ENCODE peak calls at places on chromosome 3, in six cellular contexts. One of them, this sample, is unnamed.
A peak's percentile ranks its signal among the peaks of the same experiment; 100 is the strongest.

GRCh38 chr3:136956994-136957393 is 789 bp upstream of the IL20RB start:
- DNase-seq in esophagus squamous epithelium: no peak
- DNase-seq in naive thymus-derived CD4-positive, alpha-beta T cell: no peak
- DNase-seq in IMR-90: no peak
- DNase-seq in testis: no peak
- DNase-seq in astrocyte: no peak
- DNase-seq in this sample: no peak

GRCh38 chr3:177842743-177843734 is 645.8 kb upstream of the TBL1XR1 start:
- DNase-seq in esophagus squamous epithelium: no peak
- DNase-seq in testis: no peak
- DNase-seq in naive thymus-derived CD4-positive, alpha-beta T cell: no peak
- DNase-seq in astrocyte: no peak
- DNase-seq in IMR-90: no peak
- DNase-seq in this sample: no peak

GRCh38 chr3:50481992-50482391 is 21.4 kb downstream of the CACNA2D2 start:
- DNase-seq in testis: no peak
- DNase-seq in naive thymus-derived CD4-positive, alpha-beta T cell: no peak
- DNase-seq in esophagus squamous epithelium: no peak
- DNase-seq in IMR-90: no peak
- DNase-seq in astrocyte: no peak
- DNase-seq in this sample: peak; percentile 66

GRCh38 chr3:8845641-8846040 is 76.2 kb upstream of the OXTR start:
- DNase-seq in IMR-90: peak; percentile 72
- DNase-seq in testis: no peak
- DNase-seq in astrocyte: peak; percentile 69
- DNase-seq in esophagus squamous epithelium: no peak
- DNase-seq in naive thymus-derived CD4-positive, alpha-beta T cell: no peak
- DNase-seq in this sample: peak; percentile 24

GRCh38 chr3:9787714-9788113 is 4.6 kb downstream of the TADA3 start:
- DNase-seq in testis: no peak
- DNase-seq in naive thymus-derived CD4-positive, alpha-beta T cell: no peak
- DNase-seq in astrocyte: peak; percentile 37
- DNase-seq in esophagus squamous epithelium: no peak
- DNase-seq in IMR-90: peak; percentile 55
- DNase-seq in this sample: no peak

GRCh38 chr3:16888785-16889607 is 4.2 kb downstream of the PLCL2 start:
- DNase-seq in esophagus squamous epithelium: no peak
- DNase-seq in testis: no peak
- DNase-seq in naive thymus-derived CD4-positive, alpha-beta T cell: peak; percentile 48
- DNase-seq in IMR-90: no peak
- DNase-seq in astrocyte: no peak
- DNase-seq in this sample: no peak

GRCh38 chr3:197835509-197835908 is 44.5 kb downstream of the LRCH3 start:
- DNase-seq in naive thymus-derived CD4-positive, alpha-beta T cell: no peak
- DNase-seq in esophagus squamous epithelium: no peak
- DNase-seq in IMR-90: no peak
- DNase-seq in testis: no peak
- DNase-seq in astrocyte: no peak
- DNase-seq in this sample: no peak

GRCh38 chr3:196502775-196503181 is 790 bp downstream of the RNF168 start:
- DNase-seq in testis: peak; percentile 68
- DNase-seq in naive thymus-derived CD4-positive, alpha-beta T cell: peak; percentile 74
- DNase-seq in astrocyte: peak; percentile 88
- DNase-seq in IMR-90: peak; percentile 92
- DNase-seq in esophagus squamous epithelium: no peak
- DNase-seq in this sample: peak; percentile 54

GRCh38 chr3:176741648-176742047 is 455.6 kb downstream of the TBL1XR1 start:
- DNase-seq in IMR-90: peak; percentile 24
- DNase-seq in naive thymus-derived CD4-positive, alpha-beta T cell: no peak
- DNase-seq in astrocyte: no peak
- DNase-seq in testis: no peak
- DNase-seq in esophagus squamous epithelium: no peak
- DNase-seq in this sample: no peak

GRCh38 chr3:122493296-122493695 is 21.4 kb downstream of the KPNA1 start:
- DNase-seq in testis: no peak
- DNase-seq in esophagus squamous epithelium: no peak
- DNase-seq in astrocyte: peak; percentile 83
- DNase-seq in naive thymus-derived CD4-positive, alpha-beta T cell: no peak
- DNase-seq in IMR-90: peak; percentile 47
- DNase-seq in this sample: no peak

GRCh38 chr3:169430687-169431404 is 232.7 kb downstream of the MECOM start:
- DNase-seq in esophagus squamous epithelium: no peak
- DNase-seq in testis: no peak
- DNase-seq in naive thymus-derived CD4-positive, alpha-beta T cell: no peak
- DNase-seq in IMR-90: peak; percentile 19
- DNase-seq in astrocyte: peak; percentile 62
- DNase-seq in this sample: no peak

GRCh38 chr3:134708025-134708597 is 57.3 kb upstream of the KY start:
- DNase-seq in naive thymus-derived CD4-positive, alpha-beta T cell: no peak
- DNase-seq in esophagus squamous epithelium: no peak
- DNase-seq in astrocyte: peak; percentile 14
- DNase-seq in IMR-90: peak; percentile 26
- DNase-seq in testis: no peak
- DNase-seq in this sample: no peak

GRCh38 chr3:58963928-58964497 is 85.8 kb downstream of the CFAP20DC start:
- DNase-seq in IMR-90: peak; percentile 20
- DNase-seq in esophagus squamous epithelium: no peak
- DNase-seq in testis: no peak
- DNase-seq in astrocyte: no peak
- DNase-seq in naive thymus-derived CD4-positive, alpha-beta T cell: no peak
- DNase-seq in this sample: no peak

GRCh38 chr3:183270344-183270743 is 17.3 kb downstream of the B3GNT5 start:
- DNase-seq in naive thymus-derived CD4-positive, alpha-beta T cell: no peak
- DNase-seq in esophagus squamous epithelium: no peak
- DNase-seq in astrocyte: no peak
- DNase-seq in IMR-90: no peak
- DNase-seq in testis: no peak
- DNase-seq in this sample: no peak

GRCh38 chr3:186844908-186845307 is 2.4 kb downstream of the ADIPOQ start:
- DNase-seq in testis: no peak
- DNase-seq in astrocyte: no peak
- DNase-seq in IMR-90: no peak
- DNase-seq in naive thymus-derived CD4-positive, alpha-beta T cell: no peak
- DNase-seq in esophagus squamous epithelium: no peak
- DNase-seq in this sample: peak; percentile 19

GRCh38 chr3:12752803-12753202 is 6.3 kb downstream of the TMEM40 start:
- DNase-seq in astrocyte: no peak
- DNase-seq in esophagus squamous epithelium: no peak
- DNase-seq in naive thymus-derived CD4-positive, alpha-beta T cell: no peak
- DNase-seq in IMR-90: peak; percentile 24
- DNase-seq in testis: no peak
- DNase-seq in this sample: no peak

GRCh38 chr3:172612871-172613678 is 89.8 kb upstream of the TNFSF10 start:
- DNase-seq in astrocyte: no peak
- DNase-seq in IMR-90: no peak
- DNase-seq in testis: no peak
- DNase-seq in esophagus squamous epithelium: no peak
- DNase-seq in naive thymus-derived CD4-positive, alpha-beta T cell: no peak
- DNase-seq in this sample: no peak

GRCh38 chr3:60513241-60513640 is 738.0 kb downstream of the FHIT start:
- DNase-seq in testis: no peak
- DNase-seq in esophagus squamous epithelium: no peak
- DNase-seq in IMR-90: no peak
- DNase-seq in naive thymus-derived CD4-positive, alpha-beta T cell: no peak
- DNase-seq in astrocyte: no peak
- DNase-seq in this sample: no peak

GRCh38 chr3:195753609-195754008 is 32.8 kb downstream of the MUC20 start:
- DNase-seq in esophagus squamous epithelium: no peak
- DNase-seq in astrocyte: no peak
- DNase-seq in IMR-90: no peak
- DNase-seq in naive thymus-derived CD4-positive, alpha-beta T cell: no peak
- DNase-seq in testis: no peak
- DNase-seq in this sample: no peak

GRCh38 chr3:130276203-130276803 is 69.2 kb upstream of the COL6A5 start:
- DNase-seq in astrocyte: peak; percentile 24
- DNase-seq in IMR-90: peak; percentile 61
- DNase-seq in naive thymus-derived CD4-positive, alpha-beta T cell: no peak
- DNase-seq in esophagus squamous epithelium: no peak
- DNase-seq in testis: peak; percentile 47
- DNase-seq in this sample: peak; percentile 51

GRCh38 chr3:126474498-126475410 is 937 bp downstream of the ZXDC start:
- DNase-seq in IMR-90: peak; percentile 35
- DNase-seq in testis: peak; percentile 49
- DNase-seq in esophagus squamous epithelium: peak; percentile 22
- DNase-seq in naive thymus-derived CD4-positive, alpha-beta T cell: peak; percentile 35
- DNase-seq in astrocyte: peak; percentile 34
- DNase-seq in this sample: peak; percentile 81

GRCh38 chr3:184739594-184740505 is 28.0 kb upstream of the MAGEF1 start:
- DNase-seq in testis: no peak
- DNase-seq in naive thymus-derived CD4-positive, alpha-beta T cell: no peak
- DNase-seq in IMR-90: no peak
- DNase-seq in astrocyte: no peak
- DNase-seq in esophagus squamous epithelium: no peak
- DNase-seq in this sample: peak; percentile 3

GRCh38 chr3:14379842-14380241 is 22.6 kb upstream of the SLC6A6 start:
- DNase-seq in testis: no peak
- DNase-seq in esophagus squamous epithelium: no peak
- DNase-seq in naive thymus-derived CD4-positive, alpha-beta T cell: no peak
- DNase-seq in astrocyte: no peak
- DNase-seq in IMR-90: no peak
- DNase-seq in this sample: no peak

GRCh38 chr3:176867681-176868663 is 329.3 kb downstream of the TBL1XR1 start:
- DNase-seq in esophagus squamous epithelium: no peak
- DNase-seq in astrocyte: no peak
- DNase-seq in testis: no peak
- DNase-seq in IMR-90: no peak
- DNase-seq in naive thymus-derived CD4-positive, alpha-beta T cell: no peak
- DNase-seq in this sample: no peak

GRCh38 chr3:59192473-59192872 is 142.6 kb upstream of the CFAP20DC start:
- DNase-seq in naive thymus-derived CD4-positive, alpha-beta T cell: no peak
- DNase-seq in testis: no peak
- DNase-seq in astrocyte: peak; percentile 93
- DNase-seq in esophagus squamous epithelium: no peak
- DNase-seq in IMR-90: peak; percentile 87
- DNase-seq in this sample: no peak

GRCh38 chr3:120841264-120841663 is 66.7 kb upstream of the STXBP5L start:
- DNase-seq in naive thymus-derived CD4-positive, alpha-beta T cell: no peak
- DNase-seq in testis: no peak
- DNase-seq in astrocyte: no peak
- DNase-seq in IMR-90: no peak
- DNase-seq in esophagus squamous epithelium: no peak
- DNase-seq in this sample: no peak

GRCh38 chr3:193742628-193743027 is 149.6 kb downstream of the OPA1 start:
- DNase-seq in IMR-90: no peak
- DNase-seq in naive thymus-derived CD4-positive, alpha-beta T cell: no peak
- DNase-seq in testis: no peak
- DNase-seq in astrocyte: no peak
- DNase-seq in esophagus squamous epithelium: no peak
- DNase-seq in this sample: no peak

GRCh38 chr3:30188713-30189112 is 417.7 kb upstream of the TGFBR2 start:
- DNase-seq in testis: no peak
- DNase-seq in naive thymus-derived CD4-positive, alpha-beta T cell: no peak
- DNase-seq in astrocyte: peak; percentile 32
- DNase-seq in esophagus squamous epithelium: no peak
- DNase-seq in IMR-90: peak; percentile 44
- DNase-seq in this sample: no peak

GRCh38 chr3:33438284-33438668 is 1.9 kb downstream of the UBP1 start:
- DNase-seq in esophagus squamous epithelium: no peak
- DNase-seq in IMR-90: peak; percentile 66
- DNase-seq in astrocyte: peak; percentile 47
- DNase-seq in testis: no peak
- DNase-seq in naive thymus-derived CD4-positive, alpha-beta T cell: no peak
- DNase-seq in this sample: no peak

GRCh38 chr3:14319654-14320182 is 82.7 kb upstream of the SLC6A6 start:
- DNase-seq in naive thymus-derived CD4-positive, alpha-beta T cell: no peak
- DNase-seq in esophagus squamous epithelium: no peak
- DNase-seq in IMR-90: peak; percentile 77
- DNase-seq in testis: peak; percentile 77
- DNase-seq in astrocyte: peak; percentile 65
- DNase-seq in this sample: peak; percentile 93

GRCh38 chr3:58173670-58174472 is 36.9 kb downstream of the DNASE1L3 start:
- DNase-seq in IMR-90: no peak
- DNase-seq in astrocyte: no peak
- DNase-seq in naive thymus-derived CD4-positive, alpha-beta T cell: peak; percentile 44
- DNase-seq in esophagus squamous epithelium: no peak
- DNase-seq in testis: peak; percentile 81
- DNase-seq in this sample: peak; percentile 89

GRCh38 chr3:61924991-61925390 is 363.6 kb downstream of the PTPRG start:
- DNase-seq in IMR-90: no peak
- DNase-seq in astrocyte: no peak
- DNase-seq in esophagus squamous epithelium: no peak
- DNase-seq in testis: no peak
- DNase-seq in naive thymus-derived CD4-positive, alpha-beta T cell: no peak
- DNase-seq in this sample: no peak
- H3K4me1 ChIP-seq in IMR-90: peaks cover 8% of the 10 kb centered on the region
- H3K4me1 ChIP-seq in astrocyte: peaks cover 8% of the 10 kb centered on the region
- H3K4me1 ChIP-seq in esophagus squamous epithelium: peaks cover 44% of the 10 kb centered on the region
- H3K4me1 ChIP-seq in testis: peaks cover 9% of the 10 kb centered on the region
- H3K4me1 ChIP-seq in naive thymus-derived CD4-positive, alpha-beta T cell: no peaks in the 10 kb centered on the region
- H3K4me1 ChIP-seq in this sample: no peaks in the 10 kb centered on the region

DNA sequence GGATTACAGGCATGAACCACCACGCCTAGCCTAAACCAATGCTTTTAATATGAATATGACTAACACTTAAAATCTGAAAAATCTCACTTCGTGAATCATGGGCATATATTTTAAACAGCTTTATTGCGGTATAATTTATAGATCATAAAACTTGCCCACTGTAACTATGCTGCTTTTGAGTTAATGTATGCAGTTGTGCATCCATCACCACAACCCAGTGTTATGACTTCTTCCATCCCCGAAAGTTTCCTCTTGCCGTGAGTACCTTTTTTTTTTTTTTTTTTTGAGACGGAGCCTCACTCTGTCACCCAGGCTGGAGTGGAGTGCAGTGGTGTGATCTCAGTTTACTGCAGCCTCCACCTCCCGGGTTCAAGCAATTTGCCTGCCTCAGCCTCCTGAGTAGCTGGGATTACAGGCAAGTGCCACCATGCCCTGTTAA is 7.1 kb downstream of the KAT2B start:
- DNase-seq in astrocyte: no peak
- DNase-seq in esophagus squamous epithelium: no peak
- DNase-seq in naive thymus-derived CD4-positive, alpha-beta T cell: no peak
- DNase-seq in testis: no peak
- DNase-seq in IMR-90: no peak
- DNase-seq in this sample: no peak
- H3K27ac ChIP-seq in astrocyte: no peak overlapping the region
- H3K27ac ChIP-seq in esophagus squamous epithelium: peak overlapping the region; percentile 60
- H3K27ac ChIP-seq in naive thymus-derived CD4-positive, alpha-beta T cell: no peak overlapping the region
- H3K27ac ChIP-seq in testis: no peak overlapping the region
- H3K27ac ChIP-seq in IMR-90: no peak overlapping the region
- H3K27ac ChIP-seq in this sample: no peak overlapping the region

GRCh38 chr3:43353393-43353792 is 67.1 kb downstream of the SNRK start:
- DNase-seq in naive thymus-derived CD4-positive, alpha-beta T cell: no peak
- DNase-seq in IMR-90: no peak
- DNase-seq in esophagus squamous epithelium: no peak
- DNase-seq in astrocyte: no peak
- DNase-seq in testis: no peak
- DNase-seq in this sample: no peak
- H3K9me3 ChIP-seq in naive thymus-derived CD4-positive, alpha-beta T cell: peaks cover 50% of the 10 kb centered on the region
- H3K9me3 ChIP-seq in IMR-90: peaks cover 15% of the 10 kb centered on the region
- H3K9me3 ChIP-seq in esophagus squamous epithelium: peaks cover 52% of the 10 kb centered on the region
- H3K9me3 ChIP-seq in astrocyte: peaks cover 12% of the 10 kb centered on the region
- H3K9me3 ChIP-seq in testis: no peaks in the 10 kb centered on the region
- H3K9me3 ChIP-seq in this sample: peaks cover 13% of the 10 kb centered on the region

DNA sequence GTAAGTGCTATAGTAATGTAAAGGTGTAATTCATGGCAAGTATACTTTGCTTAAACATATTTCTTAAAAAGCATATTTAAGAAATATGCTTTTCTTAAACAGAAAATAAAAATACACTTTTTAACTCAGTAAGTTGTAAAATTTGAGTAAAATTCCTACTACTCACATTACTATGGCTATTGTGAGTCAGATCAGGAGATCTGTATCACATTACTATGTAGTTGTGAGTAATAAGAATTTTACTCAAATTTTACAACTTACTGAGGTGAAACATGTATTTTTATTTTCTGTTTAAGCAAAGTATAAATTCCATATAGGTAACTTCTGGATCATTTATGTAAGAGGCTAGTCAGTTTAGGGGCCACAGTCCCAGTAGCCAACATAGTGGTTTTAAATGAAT is 8.5 kb downstream of the GPR87 start:
- DNase-seq in naive thymus-derived CD4-positive, alpha-beta T cell: no peak
- DNase-seq in esophagus squamous epithelium: no peak
- DNase-seq in IMR-90: peak; percentile 60
- DNase-seq in testis: no peak
- DNase-seq in astrocyte: no peak
- DNase-seq in this sample: no peak
- H3K4me1 ChIP-seq in naive thymus-derived CD4-positive, alpha-beta T cell: no peaks in the 10 kb centered on the region
- H3K4me1 ChIP-seq in esophagus squamous epithelium: peaks cover 93% of the 10 kb centered on the region
- H3K4me1 ChIP-seq in IMR-90: peaks cover 12% of the 10 kb centered on the region
- H3K4me1 ChIP-seq in testis: no peaks in the 10 kb centered on the region
- H3K4me1 ChIP-seq in astrocyte: peaks cover 28% of the 10 kb centered on the region
- H3K4me1 ChIP-seq in this sample: peaks cover 10% of the 10 kb centered on the region

This sample was measured in endodermal cell.